ENCODE peak calls at places on chromosomes 1 and 21, in ten cellular contexts. W is A549; T is SJSA1; Z is vagina; P is CD8-positive, alpha-beta T cell; Q is body of pancreas; Y is CD4-positive, CD25-positive, alpha-beta regulatory T cell; D is kidney; C is upper lobe of right lung; M is fibroblast of lung. N is an unnamed sample.

GRCh38 chr1:170978371-170978900 is 43.1 kb downstream of the MROH9 start:
- DNase-seq in W (no peak), T (no peak), Z (no peak), P (no peak), Q (no peak), Y (no peak), D (no peak), C (no peak), M (no peak), N (no peak)

GRCh38 chr1:93288558-93288957 is 57.1 kb upstream of the DR1 start:
- DNase-seq in W (no peak), T (no peak), Z (no peak), P (no peak), Q (no peak), Y (no peak), D (no peak), C (no peak), M (no peak), N (no peak)

GRCh38 chr1:40696294-40696693 is 4.8 kb downstream of the NFYC start:
- DNase-seq in W (no peak), T (no peak), Z (no peak), P (no peak), Q (no peak), Y (no peak), D (no peak), C (no peak), M (no peak), N (no peak)

GRCh38 chr1:15848143-15848928 is 829 bp downstream of the SPEN start:
- DNase-seq in W (no peak), T (peak; percentile 58), Z (no peak), P (peak; percentile 25), Q (peak; percentile 49), Y (peak; percentile 58), D (peak; percentile 87), C (peak; percentile 80), M (peak; percentile 39), N (peak; percentile 48)

GRCh38 chr1:40861227-40862003 is 748 bp downstream of the CITED4 start:
- DNase-seq in W (no peak), T (no peak), Z (no peak), P (no peak), Q (peak; percentile 41), Y (peak; percentile 34), D (peak; percentile 86), C (peak; percentile 78), M (peak; percentile 58), N (peak; percentile 95)

GRCh38 chr21:33980276-33980916 is 64.8 kb upstream of the ATP5PO start:
- DNase-seq in W (no peak), T (no peak), Z (no peak), P (no peak), Q (no peak), Y (no peak), D (no peak), C (no peak), M (no peak), N (no peak)

GRCh38 chr1:178412400-178412770 is 84.4 kb downstream of the CLEC20A start:
- DNase-seq in W (no peak), T (no peak), Z (no peak), P (no peak), Q (no peak), Y (no peak), D (no peak), C (no peak), M (peak; percentile 46), N (no peak)

GRCh38 chr1:115815694-115816093 is 25.2 kb downstream of the NHLH2 start:
- DNase-seq in W (no peak), T (peak; percentile 10), Z (no peak), P (no peak), Q (no peak), Y (no peak), D (no peak), C (no peak), M (no peak), N (peak; percentile 3)

GRCh38 chr1:13908128-13908527 is 208.1 kb downstream of the PRDM2 start:
- DNase-seq in W (no peak), T (no peak), Z (no peak), P (no peak), Q (no peak), Y (no peak), D (no peak), C (no peak), M (no peak), N (no peak)
- H3K27ac ChIP-seq in W (no peak overlapping the region), T (no peak overlapping the region), Z (no peak overlapping the region), P (no peak overlapping the region), Q (no peak overlapping the region), Y (no peak overlapping the region), D (no peak overlapping the region), C (no peak overlapping the region), M (no peak overlapping the region), N (no peak overlapping the region)

DNA sequence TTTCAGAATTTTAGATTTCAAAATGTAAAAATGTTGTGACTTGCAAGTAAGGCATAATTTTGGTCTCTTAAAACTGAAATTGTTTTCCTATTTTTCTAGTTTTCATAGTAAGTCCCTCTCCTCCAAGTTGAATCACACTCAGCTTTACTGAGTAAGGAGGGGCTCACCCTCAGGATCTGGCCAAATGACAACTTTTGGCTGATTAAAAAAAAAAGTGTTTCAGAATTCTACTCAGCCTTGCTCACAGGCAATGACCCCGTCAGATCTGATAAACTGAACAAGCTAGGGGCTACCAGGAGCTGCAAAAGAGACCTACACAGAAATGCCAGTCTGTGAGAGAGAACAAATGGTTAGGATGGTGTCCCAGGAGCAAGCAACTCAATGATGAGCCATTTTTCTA is 159.8 kb downstream of the PBX1 start:
- DNase-seq in W (no peak), T (no peak), Z (no peak), P (no peak), Q (no peak), Y (no peak), D (no peak), C (no peak), M (peak; percentile 56), N (no peak)
- H3K27ac ChIP-seq in W (peak overlapping the region; percentile 62), T (no peak overlapping the region), Z (peak overlapping the region; percentile 41), P (no peak overlapping the region), Q (peak overlapping the region; percentile 50), Y (no peak overlapping the region), D (no peak overlapping the region), C (no peak overlapping the region), M (no peak overlapping the region), N (no peak overlapping the region)

GRCh38 chr1:167749741-167750140 is 28.0 kb downstream of the MPZL1 start:
- DNase-seq in W (no peak), T (no peak), Z (no peak), P (no peak), Q (no peak), Y (no peak), D (no peak), C (no peak), M (no peak), N (peak; percentile 34)

GRCh38 chr1:167752219-167752985 is 30.6 kb downstream of the MPZL1 start:
- DNase-seq in W (no peak), T (no peak), Z (no peak), P (no peak), Q (no peak), Y (no peak), D (no peak), C (no peak), M (peak; percentile 64), N (no peak)

GRCh38 chr1:167748901-167749300 is 27.1 kb downstream of the MPZL1 start:
- DNase-seq in W (no peak), T (peak; percentile 6), Z (no peak), P (no peak), Q (no peak), Y (no peak), D (no peak), C (no peak), M (peak; percentile 74), N (no peak)

GRCh38 chr1:167747988-167748387 is 26.2 kb downstream of the MPZL1 start:
- DNase-seq in W (peak; percentile 10), T (no peak), Z (no peak), P (no peak), Q (no peak), Y (no peak), D (no peak), C (no peak), M (peak; percentile 32), N (no peak)

GRCh38 chr1:167750641-167751040 is 28.9 kb downstream of the MPZL1 start:
- DNase-seq in W (no peak), T (no peak), Z (no peak), P (no peak), Q (no peak), Y (no peak), D (no peak), C (no peak), M (no peak), N (no peak)
- H3K27ac ChIP-seq in W (no peak overlapping the region), T (no peak overlapping the region), Z (no peak overlapping the region), P (no peak overlapping the region), Q (no peak overlapping the region), Y (no peak overlapping the region), D (no peak overlapping the region), C (no peak overlapping the region), M (no peak overlapping the region), N (no peak overlapping the region)

GRCh38 chr1:221709854-221710253 is 32.0 kb downstream of the DUSP10 start:
- DNase-seq in W (no peak), T (no peak), Z (no peak), P (no peak), Q (no peak), Y (no peak), D (no peak), C (no peak), M (no peak), N (no peak)
- H3K27ac ChIP-seq in W (peak overlapping the region; percentile 61), T (no peak overlapping the region), Z (no peak overlapping the region), P (no peak overlapping the region), Q (peak overlapping the region; percentile 71), Y (peak overlapping the region; percentile 95), D (no peak overlapping the region), C (no peak overlapping the region), M (no peak overlapping the region), N (no peak overlapping the region)

DNA sequence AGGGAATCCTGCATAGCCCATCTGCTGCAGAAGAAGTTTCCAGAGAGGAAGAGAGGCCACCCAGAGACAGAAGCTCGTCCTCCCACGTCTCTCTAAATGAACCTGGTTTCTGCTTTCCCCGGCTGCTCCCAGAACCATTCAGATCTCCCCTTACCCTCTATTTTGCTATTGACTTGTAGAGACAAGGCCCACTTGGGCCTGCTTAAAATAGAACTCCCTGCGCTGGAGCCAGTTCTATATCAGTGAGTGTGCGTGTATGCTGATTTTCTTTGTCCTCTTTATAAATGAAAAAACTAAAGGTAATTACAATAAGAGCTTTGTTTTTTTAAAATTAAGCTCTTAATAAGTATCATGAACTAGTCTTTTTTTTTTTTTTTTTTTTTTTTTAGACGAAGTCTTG is 142.7 kb upstream of the RAB4A start:
- DNase-seq in W (no peak), T (no peak), Z (no peak), P (no peak), Q (no peak), Y (no peak), D (no peak), C (no peak), M (no peak), N (no peak)
- H3K27ac ChIP-seq in W (no peak overlapping the region), T (no peak overlapping the region), Z (no peak overlapping the region), P (no peak overlapping the region), Q (no peak overlapping the region), Y (no peak overlapping the region), D (no peak overlapping the region), C (no peak overlapping the region), M (no peak overlapping the region), N (no peak overlapping the region)

N was measured in osteoblast.